ENCODE peak calls at places on chromosome 9, in eight cellular contexts. Q, L, S, E, F, N, V and A are unnamed samples.
A peak's percentile ranks its signal among the peaks of the same experiment; 100 is the strongest.

GRCh38 chr9:125190371-125190801 is 783 bp upstream of the PPP6C start:
- DNase-seq in Q (no peak), E (peak; percentile 26), N (no peak), F (peak; percentile 76), V (no peak), L (no peak), S (peak; percentile 51), A (no peak)

GRCh38 chr9:105030285-105030684 is 102.3 kb upstream of the ABCA1 start:
- DNase-seq in E (no peak), V (no peak), L (no peak), N (no peak), Q (no peak), S (no peak), F (no peak), A (no peak)

GRCh38 chr9:109906766-109907382 is 126.9 kb downstream of the PALM2AKAP2 start:
- DNase-seq in Q (no peak), V (no peak), E (peak; percentile 44), F (no peak), N (no peak), S (no peak), L (no peak), A (no peak)

GRCh38 chr9:4299006-4299795 is 667 bp downstream of the GLIS3 start:
- DNase-seq in E (peak; percentile 57), F (peak; percentile 76), L (peak; percentile 12), N (peak; percentile 23), S (no peak), V (peak; percentile 78), Q (peak; percentile 44), A (peak; percentile 88)

GRCh38 chr9:120914410-120914809 is 12.2 kb downstream of the TRAF1 start:
- DNase-seq in L (peak; percentile 60), Q (no peak), F (no peak), S (no peak), E (no peak), V (no peak), N (no peak), A (no peak)

GRCh38 chr9:98080346-98080745 is 23.8 kb downstream of the NANS start:
- DNase-seq in V (no peak), E (peak; percentile 14), N (no peak), L (no peak), S (no peak), Q (no peak), F (no peak), A (no peak)

GRCh38 chr9:97041898-97042297 is 3.0 kb upstream of the CTSV start:
- DNase-seq in V (no peak), F (no peak), L (no peak), N (no peak), Q (no peak), S (peak; percentile 47), E (no peak), A (no peak)

GRCh38 chr9:29830815-29831214 is 2257.5 kb upstream of the C9orf72 start:
- DNase-seq in E (no peak), N (no peak), S (peak; percentile 28), Q (no peak), V (no peak), L (peak; percentile 44), F (no peak), A (no peak)

GRCh38 chr9:4489562-4489918 is 728 bp upstream of the SLC1A1 start:
- DNase-seq in E (peak; percentile 61), L (peak; percentile 24), Q (no peak), F (no peak), S (no peak), V (no peak), N (peak; percentile 25), A (no peak)

GRCh38 chr9:99172129-99173091 is 49.3 kb downstream of the ALG2 start:
- DNase-seq in Q (no peak), L (no peak), E (no peak), S (no peak), F (no peak), N (no peak), V (no peak), A (no peak)

GRCh38 chr9:113409481-113409880 is 994 bp downstream of the POLE3 start:
- DNase-seq in F (no peak), L (no peak), S (no peak), V (no peak), N (no peak), Q (no peak), E (no peak), A (no peak)

GRCh38 chr9:35342221-35342620 is 147.7 kb upstream of the RUSC2 start:
- DNase-seq in N (no peak), Q (no peak), S (no peak), V (no peak), L (no peak), E (peak; percentile 26), F (no peak), A (no peak)

GRCh38 chr9:38066907-38067610 is 2.0 kb downstream of the SHB start:
- DNase-seq in L (peak; percentile 70), Q (peak; percentile 58), S (no peak), E (peak; percentile 45), N (peak; percentile 62), V (peak; percentile 84), F (peak; percentile 83), A (peak; percentile 83)

GRCh38 chr9:115524467-115525059 is 406.6 kb upstream of the TNC start:
- DNase-seq in N (peak; percentile 19), E (peak; percentile 87), S (peak; percentile 71), V (no peak), Q (peak; percentile 49), F (no peak), L (peak; percentile 11), A (no peak)

GRCh38 chr9:84371737-84372136 is 31.2 kb upstream of the SLC28A3 start:
- DNase-seq in V (no peak), S (peak; percentile 76), L (peak; percentile 43), F (no peak), N (no peak), Q (no peak), E (peak; percentile 95), A (no peak)

GRCh38 chr9:6758418-6759113 is 793 bp downstream of the KDM4C start:
- DNase-seq in V (peak; percentile 76), S (peak; percentile 30), E (no peak), F (peak; percentile 89), Q (peak; percentile 35), L (peak; percentile 68), N (peak; percentile 44), A (peak; percentile 87)

GRCh38 chr9:98365724-98366123 is 110.3 kb upstream of the TBC1D2 start:
- DNase-seq in F (no peak), L (no peak), Q (no peak), S (no peak), E (no peak), V (no peak), N (no peak), A (no peak)

GRCh38 chr9:13904311-13904710 is 409.6 kb downstream of the NFIB start:
- DNase-seq in L (no peak), Q (no peak), V (no peak), F (no peak), N (no peak), E (no peak), S (no peak), A (no peak)

GRCh38 chr9:97773723-97774122 is 76.6 kb upstream of the XPA start:
- DNase-seq in Q (no peak), S (peak; percentile 79), F (no peak), V (no peak), E (peak; percentile 59), L (peak; percentile 35), N (no peak), A (no peak)

GRCh38 chr9:37719526-37719925 is 34.1 kb upstream of the TRMT10B start:
- DNase-seq in L (no peak), Q (no peak), F (no peak), E (no peak), N (no peak), V (no peak), S (no peak), A (no peak)

GRCh38 chr9:112921549-112921948 is 30.9 kb upstream of the SLC46A2 start:
- DNase-seq in L (peak; percentile 16), F (no peak), E (peak; percentile 65), V (no peak), N (no peak), Q (no peak), S (peak; percentile 29), A (no peak)

GRCh38 chr9:127707766-127708165 is 978 bp downstream of the CFAP157 start:
- DNase-seq in Q (no peak), E (no peak), F (no peak), V (no peak), L (no peak), N (no peak), S (no peak), A (no peak)
- TF ChIP-seq CTCF in Q (no peak), E (no peak), F (no peak), V (no peak), L (no peak), N (no peak), S (no peak), A (no peak)

GRCh38 chr9:133664173-133664572 is 28.0 kb downstream of the DBH start:
- DNase-seq in E (no peak), L (no peak), V (no peak), N (no peak), S (no peak), Q (no peak), F (no peak), A (peak; percentile 77)

GRCh38 chr9:133666387-133666786 is 30.2 kb downstream of the DBH start:
- DNase-seq in S (no peak), F (no peak), L (no peak), N (no peak), V (no peak), Q (no peak), E (no peak), A (no peak)

GRCh38 chr9:133665096-133665495 is 28.9 kb downstream of the DBH start:
- DNase-seq in E (no peak), L (no peak), Q (no peak), V (no peak), S (no peak), F (no peak), N (no peak), A (peak; percentile 52)

GRCh38 chr9:133665535-133665934 is 29.4 kb downstream of the DBH start:
- DNase-seq in F (no peak), N (no peak), Q (no peak), E (no peak), L (no peak), S (no peak), V (no peak), A (peak; percentile 60)

DNA sequence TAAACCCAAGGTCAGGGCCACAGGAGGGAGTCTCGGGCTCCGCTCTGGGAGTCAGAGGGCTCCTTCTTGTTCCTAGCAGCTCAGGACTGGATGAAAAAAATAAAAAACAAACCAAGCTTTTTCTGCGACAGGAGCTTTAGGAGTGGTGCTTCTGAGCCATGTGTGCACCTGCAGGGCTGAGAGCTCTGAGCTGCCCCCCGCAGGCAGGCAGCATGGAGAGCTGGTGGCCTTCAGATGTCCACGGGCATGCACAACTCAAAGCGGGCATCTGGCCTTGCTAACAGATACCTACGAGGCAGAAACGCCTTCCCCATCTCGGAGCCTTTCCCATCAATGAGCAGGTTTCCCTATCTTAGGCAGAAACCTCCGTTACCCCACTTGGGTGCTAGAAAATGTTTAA is 28.5 kb downstream of the DBH start:
- DNase-seq in L (no peak), V (no peak), F (no peak), S (no peak), E (no peak), N (no peak), Q (no peak), A (no peak)
- TF ChIP-seq CTCF in L (no peak), V (no peak), F (no peak), S (no peak), E (no peak), N (no peak), Q (no peak), A (no peak)

GRCh38 chr9:90946981-90947380 is 145.4 kb downstream of the SYK start:
- DNase-seq in E (no peak), Q (no peak), L (no peak), V (no peak), F (no peak), S (no peak), N (no peak), A (no peak)
- TF ChIP-seq CTCF in E (no peak), Q (no peak), L (no peak), V (no peak), F (no peak), S (no peak), N (no peak), A (no peak)

GRCh38 chr9:138053996-138054752 is 176.6 kb downstream of the CACNA1B start:
- DNase-seq in S (no peak), V (peak; percentile 39), N (no peak), F (peak; percentile 52), L (no peak), E (no peak), Q (no peak), A (peak; percentile 18)
- TF ChIP-seq CTCF in S (no peak), V (no peak), N (no peak), F (no peak), L (no peak), E (no peak), Q (no peak), A (no peak)